ENCODE peak calls at places on chromosomes 1 and 21, in seven cellular contexts. B is aorta, M is endodermal cell, T is heart left ventricle, C is lower lobe of right lung, S is GM12878, L is GM23338. G is an unnamed sample. For H3K27me3, the result is how much of the 10 kb centered on the place peaks cover.

GRCh38 chr1:232538224-232538942 is 91.5 kb downstream of the SIPA1L2 start:
- DNase-seq in B (no peak), M (peak), T (no peak), C (no peak), S (no peak), L (peak), G (no peak)

GRCh38 chr1:230542054-230542453 is 100.2 kb upstream of the COG2 start:
- DNase-seq in B (no peak), M (no peak), T (no peak), C (no peak), S (no peak), L (no peak), G (no peak)

GRCh38 chr1:236502579-236502971 is 21.2 kb upstream of the LGALS8 start:
- DNase-seq in B (no peak), M (no peak), T (no peak), C (no peak), S (no peak), L (peak), G (no peak)

GRCh38 chr21:33238146-33238545 is 8.4 kb downstream of the IFNAR2 start:
- DNase-seq in B (no peak), M (no peak), T (no peak), C (no peak), S (no peak), L (no peak), G (no peak)

GRCh38 chr21:34983680-34984086 is 65.4 kb downstream of the RUNX1 start:
- DNase-seq in B (no peak), M (no peak), T (no peak), C (no peak), S (no peak), L (no peak), G (peak)

GRCh38 chr1:211932581-211933010 is 102.0 kb upstream of the LPGAT1 start:
- DNase-seq in B (no peak), M (no peak), T (no peak), C (no peak), S (no peak), L (no peak), G (no peak)

GRCh38 chr1:68819190-68819829 is 322.4 kb upstream of the DEPDC1 start:
- DNase-seq in B (no peak), M (peak), T (no peak), C (no peak), S (no peak), L (peak), G (no peak)

GRCh38 chr1:204065174-204065985 is 7.5 kb upstream of the SOX13 start:
- DNase-seq in B (peak), M (peak), T (peak), C (no peak), S (no peak), L (peak), G (no peak)

GRCh38 chr1:42122408-42122807 is 30.8 kb upstream of the GUCA2B start:
- DNase-seq in B (no peak), M (no peak), T (no peak), C (no peak), S (no peak), L (no peak), G (no peak)

GRCh38 chr1:32500387-32501209 is 35.7 kb downstream of the ZBTB8B start:
- DNase-seq in B (peak), M (peak), T (peak), C (peak), S (no peak), L (peak), G (peak)

GRCh38 chr21:33847586-33848251 is 67.9 kb downstream of the ATP5PO start:
- DNase-seq in B (no peak), M (no peak), T (no peak), C (no peak), S (no peak), L (no peak), G (no peak)

GRCh38 chr1:225746361-225747179 is 31.1 kb upstream of the SRP9 start:
- DNase-seq in B (peak), M (peak), T (peak), C (peak), S (no peak), L (peak), G (no peak)

GRCh38 chr1:18957136-18957521 is 653 bp upstream of the IFFO2 start:
- DNase-seq in B (peak), M (peak), T (no peak), C (no peak), S (no peak), L (peak), G (no peak)

GRCh38 chr1:9269078-9269501 is 23.6 kb upstream of the SPSB1 start:
- DNase-seq in B (peak), M (no peak), T (no peak), C (no peak), S (no peak), L (no peak), G (no peak)

GRCh38 chr1:89190017-89190416 is 8.7 kb downstream of the GBP4 start:
- DNase-seq in B (no peak), M (no peak), T (no peak), C (no peak), S (no peak), L (no peak), G (no peak)

GRCh38 chr1:116440731-116441130 is 67.7 kb downstream of the ATP1A1 start:
- DNase-seq in B (no peak), M (no peak), T (no peak), C (no peak), S (no peak), L (no peak), G (no peak)

GRCh38 chr1:53286950-53287349 is 40.9 kb downstream of the LRP8 start:
- DNase-seq in B (no peak), M (no peak), T (no peak), C (no peak), S (no peak), L (no peak), G (no peak)

GRCh38 chr1:91138959-91139358 is 117.1 kb upstream of the ZNF644 start:
- DNase-seq in B (no peak), M (peak), T (no peak), C (no peak), S (no peak), L (no peak), G (no peak)

GRCh38 chr21:26112127-26112742 is 58.3 kb downstream of the APP start:
- DNase-seq in B (no peak), M (no peak), T (peak), C (no peak), S (no peak), L (no peak), G (no peak)

GRCh38 chr1:230155021-230155420 is 88.0 kb downstream of the GALNT2 start:
- DNase-seq in B (no peak), M (no peak), T (no peak), C (no peak), S (no peak), L (no peak), G (no peak)

GRCh38 chr1:158002630-158003408 is 9.4 kb downstream of the KIRREL1 start:
- DNase-seq in B (no peak), M (no peak), T (no peak), C (no peak), S (no peak), L (peak), G (no peak)

GRCh38 chr1:25771246-25772114 is 28.5 kb upstream of the SELENON start:
- DNase-seq in B (no peak), M (peak), T (peak), C (peak), S (no peak), L (peak), G (no peak)

GRCh38 chr21:15210235-15210678 is 145.5 kb upstream of the NRIP1 start:
- DNase-seq in B (peak), M (peak), T (peak), C (peak), S (no peak), L (no peak), G (no peak)

GRCh38 chr1:43156026-43156425 is 16.1 kb downstream of the EBNA1BP2 start:
- DNase-seq in B (no peak), M (no peak), T (no peak), C (no peak), S (no peak), L (no peak), G (no peak)

GRCh38 chr1:172273668-172274396 is 146.7 kb upstream of the C1orf105 start:
- DNase-seq in B (no peak), M (no peak), T (no peak), C (no peak), S (no peak), L (no peak), G (no peak)

GRCh38 chr1:243598433-243598832 is 251.6 kb downstream of the AKT3 start:
- DNase-seq in B (no peak), M (no peak), T (no peak), C (no peak), S (no peak), L (no peak), G (no peak)

GRCh38 chr21:37490084-37490483 is 123.5 kb downstream of the DYRK1A start:
- DNase-seq in B (no peak), M (no peak), T (no peak), C (no peak), S (no peak), L (no peak), G (no peak)

GRCh38 chr1:198939286-198939685 is 300.4 kb downstream of the PTPRC start:
- DNase-seq in B (no peak), M (no peak), T (no peak), C (no peak), S (no peak), L (no peak), G (no peak)

GRCh38 chr1:31784356-31785019 is 20.3 kb upstream of the ADGRB2 start:
- DNase-seq in B (peak), M (peak), T (no peak), C (peak), S (no peak), L (no peak), G (no peak)

GRCh38 chr1:198970919-198971318 is 332.1 kb downstream of the PTPRC start:
- DNase-seq in B (no peak), M (no peak), T (no peak), C (no peak), S (no peak), L (no peak), G (no peak)

GRCh38 chr1:214550339-214551051 is 907 bp downstream of the PTPN14 start:
- DNase-seq in B (no peak), M (peak), T (no peak), C (no peak), S (no peak), L (peak), G (no peak)
- H3K4me3 ChIP-seq in B (peak), M (peak), T (peak), C (peak), S (no peak), L (peak), G (no peak)

DNA sequence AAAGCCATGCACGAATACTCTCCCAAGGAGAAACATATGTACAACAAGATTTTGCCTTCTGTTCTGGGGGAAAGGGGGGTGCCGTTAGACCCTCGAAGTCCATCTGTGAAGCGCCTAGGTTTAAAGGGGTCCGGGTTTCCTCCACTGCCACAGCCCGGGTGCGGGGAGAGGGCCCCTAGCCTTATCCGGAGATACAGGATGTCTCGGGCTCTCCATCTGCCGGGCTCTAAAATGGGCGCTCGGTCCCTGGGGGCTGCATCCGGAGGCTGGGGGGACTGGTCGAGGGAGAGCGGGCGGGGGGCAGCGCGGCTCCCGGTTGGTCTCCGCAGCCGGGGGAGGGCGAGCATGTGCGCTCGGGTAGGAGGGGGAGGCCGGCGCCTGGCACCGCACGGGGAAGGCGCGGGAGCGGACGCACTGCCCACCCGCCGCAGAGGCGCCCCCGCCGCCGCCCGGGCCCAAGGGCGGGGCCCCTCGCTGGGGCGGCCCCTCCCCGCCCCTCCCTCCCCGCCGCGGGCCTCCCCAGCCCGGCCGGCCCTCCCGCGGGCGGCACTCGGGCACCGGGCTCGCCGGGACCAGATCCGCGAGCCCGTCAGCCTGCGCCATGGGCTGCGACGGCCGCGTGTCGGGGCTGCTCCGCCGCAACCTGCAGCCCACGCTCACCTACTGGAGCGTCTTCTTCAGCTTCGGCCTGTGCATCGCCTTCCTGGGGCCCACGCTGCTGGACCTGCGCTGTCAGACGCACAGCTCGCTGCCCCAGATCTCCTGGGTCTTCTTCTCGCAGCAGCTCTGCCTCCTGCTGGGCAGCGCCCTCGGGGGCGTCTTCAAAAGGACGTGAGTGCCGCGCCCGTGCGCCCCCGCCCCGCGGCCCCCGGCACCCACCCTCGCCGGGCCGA is 63.1 kb downstream of the ELK4 start:
- DNase-seq in B (no peak), M (no peak), T (no peak), C (no peak), S (no peak), L (peak), G (no peak)
- H3K27me3 ChIP-seq in B (under half), M (half or more), T (under half), C (under half), S (under half), L (half or more), G (under half)

DNA sequence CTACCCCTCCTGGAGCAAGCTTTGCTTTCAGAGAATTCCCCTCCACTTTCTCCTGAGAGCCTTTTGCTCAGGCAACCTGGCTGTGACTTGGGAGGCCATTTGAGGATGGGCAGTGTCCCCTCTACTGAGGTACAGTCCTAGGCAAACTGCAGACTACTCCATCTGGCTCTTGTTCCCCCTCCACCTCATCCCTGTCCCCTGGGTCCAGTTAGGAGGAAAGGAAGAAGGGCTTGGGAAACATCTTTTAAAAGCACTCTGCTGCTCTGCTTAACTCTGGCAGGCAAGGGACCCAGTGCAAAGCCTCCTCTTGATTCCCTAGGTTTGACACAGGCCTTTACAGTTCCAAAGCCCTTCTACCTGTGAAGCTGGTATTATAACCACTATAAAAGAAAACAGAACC is 108.2 kb downstream of the NAV1 start:
- DNase-seq in B (no peak), M (no peak), T (no peak), C (no peak), S (no peak), L (no peak), G (no peak)
- H3K4me3 ChIP-seq in B (no peak), M (no peak), T (peak), C (no peak), S (no peak), L (peak), G (no peak)

GRCh38 chr1:160296036-160296435 is 11.1 kb upstream of the PEX19 start:
- DNase-seq in B (no peak), M (no peak), T (no peak), C (no peak), S (no peak), L (no peak), G (no peak)

GRCh38 chr1:160291248-160292220 is 6.6 kb upstream of the PEX19 start:
- DNase-seq in B (no peak), M (peak), T (no peak), C (peak), S (peak), L (peak), G (peak)

DNA sequence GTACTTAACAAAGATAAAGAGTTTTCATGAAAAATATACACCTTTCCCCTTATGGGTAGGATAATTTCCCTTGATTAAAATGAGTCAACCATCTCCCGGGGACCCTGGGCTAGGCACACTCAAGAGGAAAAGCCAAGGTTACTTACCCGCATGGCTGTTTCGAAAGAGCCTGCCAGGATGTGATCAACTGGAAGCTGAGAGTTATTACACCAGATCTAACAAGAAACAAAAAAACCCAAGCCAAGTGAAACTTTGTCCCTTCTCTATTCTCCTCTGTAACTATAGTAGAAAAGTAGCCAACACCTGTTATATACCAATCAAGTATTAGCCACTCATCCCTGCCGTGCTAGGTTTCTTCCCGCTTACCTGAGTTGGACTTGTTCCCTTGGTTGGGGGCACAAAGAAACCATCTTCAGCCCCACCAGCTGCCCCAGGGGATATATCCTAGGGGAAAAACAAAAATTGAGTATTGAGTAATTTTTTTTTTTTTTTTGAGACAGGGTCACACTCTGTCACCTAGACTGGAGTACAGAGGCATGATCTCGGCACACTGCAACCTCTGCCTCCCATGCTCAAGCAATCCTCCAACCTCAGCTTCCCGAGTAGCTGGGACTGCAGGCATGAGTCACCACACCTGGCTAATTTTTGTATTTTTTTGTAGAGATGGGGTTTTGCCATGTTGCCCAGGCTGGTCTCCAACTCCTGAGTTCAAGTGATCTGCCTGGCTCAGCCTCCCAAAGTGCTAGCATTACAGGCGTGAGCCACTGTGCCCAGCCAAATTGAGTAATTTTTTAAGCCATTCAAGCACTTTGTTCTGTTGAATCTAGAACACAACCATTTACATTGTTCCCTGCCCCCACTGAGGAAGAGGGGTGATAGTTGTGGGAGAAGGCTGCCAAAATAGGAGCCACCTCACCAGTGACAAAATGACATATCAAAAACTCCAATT is 8.4 kb upstream of the PEX19 start:
- DNase-seq in B (no peak), M (no peak), T (no peak), C (no peak), S (no peak), L (no peak), G (no peak)
- H3K27me3 ChIP-seq in B (under half), M (under half), T (under half), C (under half), S (under half), L (under half), G (under half)

GRCh38 chr1:109788695-109789521 is 25.2 kb upstream of the EPS8L3 start:
- DNase-seq in B (peak), M (peak), T (no peak), C (peak), S (no peak), L (peak), G (no peak)
- H3K4me3 ChIP-seq in B (no peak), M (no peak), T (no peak), C (no peak), S (no peak), L (no peak), G (no peak)

GRCh38 chr1:71296551-71296950 is 215.7 kb upstream of the ZRANB2 start:
- DNase-seq in B (no peak), M (no peak), T (no peak), C (no peak), S (no peak), L (no peak), G (no peak)

GRCh38 chr1:71295340-71295739 is 214.5 kb upstream of the ZRANB2 start:
- DNase-seq in B (no peak), M (no peak), T (no peak), C (no peak), S (no peak), L (no peak), G (no peak)

GRCh38 chr1:71303617-71304041 is 222.8 kb upstream of the ZRANB2 start:
- DNase-seq in B (no peak), M (no peak), T (no peak), C (no peak), S (no peak), L (no peak), G (no peak)

GRCh38 chr1:71294178-71294577 is 213.3 kb upstream of the ZRANB2 start:
- DNase-seq in B (no peak), M (no peak), T (no peak), C (no peak), S (no peak), L (no peak), G (no peak)

GRCh38 chr1:71298633-71299032 is 217.8 kb upstream of the ZRANB2 start:
- DNase-seq in B (no peak), M (no peak), T (no peak), C (no peak), S (no peak), L (no peak), G (no peak)
- H3K27me3 ChIP-seq in B (under half), M (under half), T (under half), C (under half), S (under half), L (under half), G (under half)